ENCODE peak calls at places on chromosomes 13 and 19, in ten cellular contexts. L is ELR; A is stimulated activated CD8-positive, alpha-beta memory T cell treated with anti-CD3 and anti-CD28 coated beads, Interleukin-15, amount 100 ng/mL, for 1 hour; Q is NCI-H524; U is natural killer cell treated with Interleukin-12 subunit alpha and Interleukin-12 subunit beta and Interleukin-15 and Interleukin-18, amount 100 ng/mL, for 72 hours; R is naive thymus-derived CD8-positive, alpha-beta T cell; E is WTC11; P is mesothelial cell of epicardium; B is stimulated activated CD4-positive, alpha-beta T cell treated with anti-CD3 and anti-CD28 coated beads, TNF-alpha, amount 100 ng/mL, for 24 hours; X is HEK293T. W is an unnamed sample.

GRCh38 chr19:2309734-2310362 is 1.9 kb upstream of the LINGO3 start:
- DNase-seq in L (peak), A (no peak), Q (peak), U (no peak), R (no peak), E (no peak), P (no peak), B (no peak), X (no peak), W (no peak)

GRCh38 chr13:40352385-40352778 is 314.1 kb downstream of the FOXO1 start:
- DNase-seq in L (no peak), A (no peak), Q (no peak), U (no peak), R (no peak), E (no peak), P (no peak), B (no peak), X (no peak), W (peak)

GRCh38 chr13:75180805-75181455 is 301.0 kb downstream of the TBC1D4 start:
- DNase-seq in L (peak), A (no peak), Q (no peak), U (no peak), R (no peak), E (no peak), P (no peak), B (no peak), X (no peak), W (no peak)

GRCh38 chr13:50892162-50892944 is 17.2 kb upstream of the RNASEH2B start:
- DNase-seq in L (no peak), A (no peak), Q (peak), U (no peak), R (peak), E (no peak), P (no peak), B (peak), X (no peak), W (no peak)

GRCh38 chr19:392375-392970 is 16.5 kb downstream of the C2CD4C start:
- DNase-seq in L (no peak), A (no peak), Q (no peak), U (no peak), R (no peak), E (no peak), P (no peak), B (no peak), X (no peak), W (peak)

GRCh38 chr19:34208485-34208884 is 36.2 kb downstream of the LSM14A start:
- DNase-seq in L (no peak), A (no peak), Q (no peak), U (no peak), R (no peak), E (no peak), P (no peak), B (no peak), X (no peak), W (no peak)

GRCh38 chr19:51094696-51095279 is 12.1 kb upstream of the KLK14 start:
- DNase-seq in L (peak), A (no peak), Q (peak), U (peak), R (peak), E (peak), P (peak), B (no peak), X (peak), W (no peak)

GRCh38 chr19:12767666-12768065 is 7.7 kb downstream of the HOOK2 start:
- DNase-seq in L (no peak), A (no peak), Q (no peak), U (no peak), R (no peak), E (no peak), P (no peak), B (no peak), X (no peak), W (no peak)

GRCh38 chr13:113599396-113599795 is 14.8 kb downstream of the TFDP1 start:
- DNase-seq in L (no peak), A (no peak), Q (no peak), U (peak), R (no peak), E (peak), P (no peak), B (no peak), X (no peak), W (peak)

GRCh38 chr13:94329754-94330551 is 149.5 kb downstream of the DCT start:
- DNase-seq in L (peak), A (no peak), Q (no peak), U (no peak), R (no peak), E (no peak), P (no peak), B (no peak), X (no peak), W (peak)

GRCh38 chr13:37475151-37475550 is 123.4 kb downstream of the POSTN start:
- DNase-seq in L (no peak), A (no peak), Q (no peak), U (no peak), R (no peak), E (no peak), P (no peak), B (no peak), X (no peak), W (no peak)

GRCh38 chr13:36447501-36447900 is 15.2 kb downstream of the CCNA1 start:
- DNase-seq in L (no peak), A (no peak), Q (peak), U (no peak), R (no peak), E (no peak), P (no peak), B (no peak), X (no peak), W (no peak)

GRCh38 chr19:39164289-39164688 is 32.5 kb upstream of the NCCRP1 start:
- DNase-seq in L (no peak), A (no peak), Q (no peak), U (no peak), R (no peak), E (no peak), P (no peak), B (no peak), X (no peak), W (no peak)

GRCh38 chr13:87884874-87885273 is 213.7 kb downstream of the SLITRK5 start:
- DNase-seq in L (peak), A (no peak), Q (peak), U (no peak), R (no peak), E (no peak), P (no peak), B (no peak), X (peak), W (no peak)

GRCh38 chr19:10708261-10708660 is 7.0 kb downstream of the QTRT1 start:
- DNase-seq in L (no peak), A (no peak), Q (no peak), U (no peak), R (no peak), E (no peak), P (no peak), B (no peak), X (no peak), W (no peak)

GRCh38 chr13:50267917-50268316 is 252.7 kb downstream of the KCNRG start:
- DNase-seq in L (no peak), A (no peak), Q (no peak), U (no peak), R (no peak), E (no peak), P (no peak), B (no peak), X (no peak), W (no peak)

GRCh38 chr19:45729774-45730388 is 815 bp downstream of the FBXO46 start:
- DNase-seq in L (peak), A (no peak), Q (no peak), U (no peak), R (no peak), E (no peak), P (no peak), B (peak), X (no peak), W (no peak)

GRCh38 chr13:26300140-26300539 is 46.2 kb downstream of the CDK8 start:
- DNase-seq in L (peak), A (no peak), Q (no peak), U (no peak), R (no peak), E (no peak), P (no peak), B (no peak), X (no peak), W (no peak)

GRCh38 chr13:111951982-111952565 is 114.9 kb upstream of the SOX1 start:
- DNase-seq in L (no peak), A (no peak), Q (peak), U (no peak), R (no peak), E (no peak), P (peak), B (no peak), X (no peak), W (no peak)

GRCh38 chr19:13132471-13133166 is 14.6 kb downstream of the NACC1 start:
- DNase-seq in L (peak), A (no peak), Q (no peak), U (peak), R (no peak), E (no peak), P (no peak), B (peak), X (no peak), W (no peak)

GRCh38 chr13:27920677-27921420 is 1.0 kb downstream of the PDX1 start:
- DNase-seq in L (peak), A (no peak), Q (peak), U (no peak), R (no peak), E (peak), P (no peak), B (no peak), X (no peak), W (no peak)

GRCh38 chr19:18639706-18640105 is 2.9 kb downstream of the KLHL26 start:
- DNase-seq in L (no peak), A (no peak), Q (no peak), U (no peak), R (no peak), E (no peak), P (no peak), B (no peak), X (no peak), W (no peak)

GRCh38 chr19:892243-892996 is 567 bp downstream of the MED16 start:
- DNase-seq in L (peak), A (no peak), Q (no peak), U (no peak), R (no peak), E (peak), P (no peak), B (no peak), X (no peak), W (peak)

GRCh38 chr13:50284540-50284939 is 269.3 kb downstream of the KCNRG start:
- DNase-seq in L (no peak), A (no peak), Q (no peak), U (no peak), R (no peak), E (no peak), P (no peak), B (no peak), X (no peak), W (no peak)

GRCh38 chr13:72931311-72931710 is 127.5 kb upstream of the KLF5 start:
- DNase-seq in L (no peak), A (no peak), Q (no peak), U (no peak), R (no peak), E (no peak), P (no peak), B (no peak), X (no peak), W (no peak)

GRCh38 chr13:98527526-98527925 is 49.4 kb downstream of the STK24 start:
- DNase-seq in L (no peak), A (no peak), Q (no peak), U (no peak), R (no peak), E (no peak), P (no peak), B (no peak), X (no peak), W (no peak)

GRCh38 chr13:111373486-111373885 is 53.0 kb downstream of the TEX29 start:
- DNase-seq in L (no peak), A (no peak), Q (no peak), U (no peak), R (no peak), E (no peak), P (no peak), B (no peak), X (no peak), W (no peak)

GRCh38 chr13:91836554-91836953 is 438.1 kb downstream of the GPC5 start:
- DNase-seq in L (no peak), A (no peak), Q (no peak), U (no peak), R (no peak), E (no peak), P (no peak), B (no peak), X (no peak), W (no peak)

GRCh38 chr13:25286308-25286968 is 850 bp downstream of the MTMR6 start:
- DNase-seq in L (peak), A (no peak), Q (peak), U (no peak), R (no peak), E (no peak), P (no peak), B (peak), X (peak), W (peak)

GRCh38 chr19:35090160-35090794 is 25.3 kb upstream of the FXYD3 start:
- DNase-seq in L (peak), A (no peak), Q (peak), U (no peak), R (no peak), E (peak), P (no peak), B (peak), X (peak), W (no peak)